ENCODE peak calls at places on chromosomes 3 and 15, in seven cellular contexts. A is kidney epithelial cell, J is tibial artery, Q is fibroblast of lung, U is progenitor cell of endocrine pancreas, K is RWPE1, T is GM13977. B is an unnamed sample.
A peak's percentile ranks its signal among the peaks of the same experiment; 100 is the strongest.

GRCh38 chr3:34256021-34256420 is 457.6 kb downstream of the PDCD6IP start:
- DNase-seq in A (no peak), J (no peak), Q (no peak), U (no peak), K (no peak), T (no peak), B (no peak)

GRCh38 chr15:40891810-40892448 is 2.3 kb upstream of the VPS18 start:
- DNase-seq in A (no peak), J (no peak), Q (peak; percentile 59), U (no peak), K (peak; percentile 59), T (peak; percentile 63), B (no peak)

GRCh38 chr3:46929324-46929723 is 47.2 kb downstream of the CCDC12 start:
- DNase-seq in A (no peak), J (peak; percentile 16), Q (no peak), U (no peak), K (no peak), T (no peak), B (no peak)

GRCh38 chr3:131701153-131701791 is 198.5 kb upstream of the MRPL3 start:
- DNase-seq in A (no peak), J (no peak), Q (no peak), U (no peak), K (no peak), T (no peak), B (no peak)

GRCh38 chr15:83912343-83912742 is 258.4 kb downstream of the ADAMTSL3 start:
- DNase-seq in A (no peak), J (no peak), Q (no peak), U (no peak), K (no peak), T (no peak), B (no peak)

GRCh38 chr15:91864669-91865068 is 11.2 kb downstream of the SLCO3A1 start:
- DNase-seq in A (no peak), J (no peak), Q (no peak), U (no peak), K (no peak), T (no peak), B (no peak)

GRCh38 chr3:14894085-14894484 is 53.3 kb upstream of the NR2C2 start:
- DNase-seq in A (no peak), J (no peak), Q (no peak), U (no peak), K (no peak), T (no peak), B (no peak)

GRCh38 chr3:62667714-62668113 is 207.5 kb downstream of the CADPS start:
- DNase-seq in A (no peak), J (no peak), Q (no peak), U (no peak), K (no peak), T (no peak), B (no peak)

GRCh38 chr15:100844167-100844566 is 35.5 kb upstream of the ALDH1A3 start:
- DNase-seq in A (no peak), J (no peak), Q (no peak), U (no peak), K (no peak), T (no peak), B (no peak)

GRCh38 chr3:160956785-160957184 is 148.4 kb downstream of the B3GALNT1 start:
- DNase-seq in A (no peak), J (no peak), Q (peak; percentile 46), U (no peak), K (no peak), T (peak; percentile 39), B (no peak)

GRCh38 chr15:76234337-76234889 is 76.9 kb downstream of the ETFA start:
- DNase-seq in A (no peak), J (no peak), Q (no peak), U (no peak), K (no peak), T (no peak), B (no peak)

GRCh38 chr3:57001356-57001755 is 59.1 kb upstream of the SPATA12 start:
- DNase-seq in A (no peak), J (no peak), Q (no peak), U (no peak), K (no peak), T (no peak), B (no peak)

GRCh38 chr3:37861540-37862051 is at the start of gene CTDSPL:
- DNase-seq in A (no peak), J (no peak), Q (peak; percentile 59), U (peak; percentile 24), K (peak; percentile 35), T (peak; percentile 47), B (peak; percentile 58)

GRCh38 chr15:68526784-68527183 is 52.0 kb upstream of the CORO2B start:
- DNase-seq in A (no peak), J (no peak), Q (no peak), U (no peak), K (no peak), T (no peak), B (no peak)

GRCh38 chr3:100088735-100089368 is 25.4 kb downstream of the FILIP1L start:
- DNase-seq in A (no peak), J (no peak), Q (no peak), U (no peak), K (no peak), T (no peak), B (no peak)

GRCh38 chr3:46871222-46871621 is 6.3 kb upstream of the PTH1R start:
- DNase-seq in A (no peak), J (no peak), Q (peak; percentile 9), U (no peak), K (no peak), T (no peak), B (no peak)

GRCh38 chr3:50274371-50275104 is 4.3 kb upstream of the LSMEM2 start:
- DNase-seq in A (no peak), J (peak; percentile 63), Q (peak; percentile 67), U (peak; percentile 59), K (no peak), T (peak; percentile 81), B (peak; percentile 70)

GRCh38 chr3:98581474-98581873 is 11.9 kb downstream of the CPOX start:
- DNase-seq in A (no peak), J (no peak), Q (no peak), U (no peak), K (no peak), T (no peak), B (no peak)

GRCh38 chr15:78599189-78599588 is 21.6 kb downstream of the CHRNA3 start:
- DNase-seq in A (no peak), J (no peak), Q (no peak), U (no peak), K (no peak), T (no peak), B (no peak)

GRCh38 chr15:42133356-42133755 is 23.1 kb downstream of the PLA2G4F start:
- DNase-seq in A (no peak), J (no peak), Q (no peak), U (no peak), K (no peak), T (no peak), B (no peak)

GRCh38 chr15:82919231-82919886 is 33.2 kb downstream of the HOMER2 start:
- DNase-seq in A (no peak), J (no peak), Q (no peak), U (no peak), K (peak; percentile 53), T (no peak), B (no peak)

GRCh38 chr15:65286069-65286703 is 497 bp downstream of the PARP16 start:
- DNase-seq in A (no peak), J (no peak), Q (peak; percentile 13), U (peak; percentile 33), K (no peak), T (peak; percentile 50), B (peak; percentile 24)

GRCh38 chr3:50192689-50193141 is 1.3 kb downstream of the GNAT1 start:
- DNase-seq in A (no peak), J (peak; percentile 62), Q (peak; percentile 55), U (peak; percentile 87), K (peak; percentile 63), T (peak; percentile 94), B (no peak)

GRCh38 chr3:165854696-165855095 is 17.5 kb upstream of the BCHE start:
- DNase-seq in A (no peak), J (no peak), Q (peak; percentile 45), U (no peak), K (peak; percentile 3), T (peak; percentile 13), B (no peak)

GRCh38 chr15:91067026-91067425 is 33.0 kb upstream of the SV2B start:
- DNase-seq in A (no peak), J (no peak), Q (no peak), U (no peak), K (peak; percentile 72), T (no peak), B (no peak)

GRCh38 chr3:481680-482079 is 285.1 kb downstream of the CHL1 start:
- DNase-seq in A (no peak), J (no peak), Q (peak; percentile 3), U (no peak), K (no peak), T (peak; percentile 45), B (no peak)

GRCh38 chr3:69462022-69462825 is 76.3 kb upstream of the FRMD4B start:
- DNase-seq in A (no peak), J (no peak), Q (no peak), U (no peak), K (peak; percentile 1), T (no peak), B (no peak)

DNA sequence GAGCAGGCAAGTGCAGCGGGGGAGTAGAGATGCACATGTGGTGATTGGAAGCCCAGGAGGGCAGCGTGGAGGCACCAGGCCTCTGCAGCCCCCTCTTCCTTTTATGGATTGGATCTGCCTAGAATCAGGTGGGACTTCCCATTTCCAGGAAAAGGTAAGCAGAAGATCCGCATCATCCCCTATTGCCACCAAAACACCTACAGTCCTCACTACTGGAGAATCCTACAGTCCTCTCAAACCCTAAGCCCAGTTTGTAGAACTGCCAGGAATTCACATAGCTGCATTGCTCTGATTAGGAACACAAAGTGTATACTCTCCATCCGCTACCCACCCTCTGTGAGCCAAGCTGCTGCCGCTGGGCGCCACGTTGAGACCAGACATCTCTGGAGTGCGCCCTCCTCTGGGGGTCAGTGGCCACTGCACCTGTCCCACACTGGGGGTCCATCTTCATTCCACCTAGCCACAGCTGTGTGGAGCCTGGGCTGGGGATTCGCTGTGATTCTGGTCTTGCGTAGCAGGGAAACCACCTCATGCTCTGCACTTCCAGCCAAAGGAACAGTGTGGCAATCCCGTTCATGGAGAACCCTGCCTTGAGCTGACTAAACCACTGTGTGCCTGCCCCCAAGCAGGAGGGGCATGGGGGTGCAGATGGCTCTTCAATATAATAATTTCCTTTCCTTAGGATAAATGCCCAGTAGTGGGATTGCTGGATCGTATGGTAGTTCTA is 88.9 kb upstream of the PTX3 start:
- DNase-seq in A (no peak), J (no peak), Q (no peak), U (no peak), K (no peak), T (no peak), B (no peak)
- TF ChIP-seq CTCF in A (peak; percentile 43), J (no peak), Q (peak; percentile 10), U (peak; percentile 35), K (peak; percentile 22), T (peak; percentile 33), B (peak; percentile 46)

GRCh38 chr3:30408105-30408557 is 198.3 kb upstream of the TGFBR2 start:
- DNase-seq in A (no peak), J (no peak), Q (peak; percentile 69), U (no peak), K (no peak), T (no peak), B (no peak)
- TF ChIP-seq CTCF in A (no peak), J (no peak), Q (no peak), U (peak; percentile 8), K (no peak), T (no peak), B (peak; percentile 56)

GRCh38 chr3:128321418-128321817 is 145.3 kb downstream of the DNAJB8 start:
- DNase-seq in A (no peak), J (no peak), Q (no peak), U (no peak), K (no peak), T (no peak), B (no peak)
- TF ChIP-seq CTCF in A (no peak), J (no peak), Q (no peak), U (no peak), K (no peak), T (no peak), B (no peak)

GRCh38 chr3:64896173-64896925 is 208.5 kb upstream of the ADAMTS9 start:
- DNase-seq in A (no peak), J (no peak), Q (no peak), U (no peak), K (no peak), T (no peak), B (no peak)
- TF ChIP-seq CTCF in A (no peak), J (no peak), Q (no peak), U (no peak), K (no peak), T (no peak), B (no peak)